ENCODE peak calls at places on chromosomes 6 and 20, in eight cellular contexts. F is AG09309, J is pancreas, R is fibroblast of mammary gland, M is AG10803, P is upper lobe of right lung, Y is mucosa of descending colon, V is left ventricle myocardium inferior. Q is an unnamed sample.

GRCh38 chr6:97187951-97188350 is 95.1 kb downstream of the MMS22L start:
- DNase-seq in F (no peak), J (no peak), R (no peak), M (no peak), P (no peak), Y (no peak), V (no peak), Q (no peak)

GRCh38 chr6:111589366-111589765 is 16.3 kb downstream of the TRAF3IP2 start:
- DNase-seq in F (peak), J (no peak), R (peak), M (peak), P (no peak), Y (no peak), V (no peak), Q (peak)

GRCh38 chr6:12504325-12504966 is 212.1 kb upstream of the PHACTR1 start:
- DNase-seq in F (no peak), J (no peak), R (peak), M (no peak), P (no peak), Y (peak), V (no peak), Q (no peak)

GRCh38 chr6:102813489-102814275 is 1420.2 kb downstream of the GRIK2 start:
- DNase-seq in F (no peak), J (no peak), R (no peak), M (no peak), P (no peak), Y (no peak), V (no peak), Q (no peak)

GRCh38 chr6:31831350-31832215 is 4.0 kb downstream of the HSPA1B start:
- DNase-seq in F (no peak), J (no peak), R (no peak), M (no peak), P (no peak), Y (no peak), V (no peak), Q (no peak)

GRCh38 chr20:36098364-36098763 is 56.2 kb upstream of the EPB41L1 start:
- DNase-seq in F (no peak), J (no peak), R (peak), M (peak), P (no peak), Y (peak), V (no peak), Q (peak)

GRCh38 chr20:1904160-1904559 is 9.0 kb downstream of the SIRPA start:
- DNase-seq in F (no peak), J (peak), R (no peak), M (no peak), P (no peak), Y (no peak), V (no peak), Q (no peak)

GRCh38 chr6:89978749-89979145 is 84.5 kb downstream of the GJA10 start:
- DNase-seq in F (no peak), J (no peak), R (no peak), M (no peak), P (no peak), Y (no peak), V (no peak), Q (no peak)

GRCh38 chr6:56199956-56200355 is 47.4 kb downstream of the COL21A1 start:
- DNase-seq in F (no peak), J (no peak), R (peak), M (no peak), P (no peak), Y (no peak), V (no peak), Q (peak)

GRCh38 chr20:56636701-56637100 is 7.6 kb downstream of the TFAP2C start:
- DNase-seq in F (peak), J (no peak), R (peak), M (peak), P (no peak), Y (no peak), V (no peak), Q (no peak)

DNA sequence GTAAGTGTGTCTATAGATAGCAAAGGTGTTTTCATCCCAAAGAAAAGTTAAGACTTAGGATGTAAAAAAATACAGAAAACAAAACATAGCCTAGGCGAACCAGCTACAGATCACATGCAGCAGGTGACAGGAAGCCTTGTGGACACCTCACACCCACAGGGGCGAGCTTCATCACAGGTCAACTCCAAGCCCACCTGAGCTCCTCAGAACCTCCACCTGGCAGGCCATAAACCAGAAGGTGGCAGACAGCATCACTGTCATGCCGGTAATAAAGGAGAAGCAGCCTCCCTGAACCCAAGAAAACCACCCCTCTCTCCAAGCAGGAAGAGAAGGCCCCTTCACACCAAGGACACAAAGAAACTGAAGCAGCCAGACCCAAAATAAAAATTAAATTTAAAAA is 1.0 kb downstream of the RALGAPA2 start:
- DNase-seq in F (no peak), J (no peak), R (no peak), M (no peak), P (no peak), Y (peak), V (no peak), Q (no peak)
- H3K4me3 ChIP-seq in F (peak), J (peak), R (no peak), M (peak), P (peak), Y (peak), V (peak), Q (peak)

GRCh38 chr6:76992553-76992952 is 470.7 kb downstream of the HTR1B start:
- DNase-seq in F (no peak), J (no peak), R (no peak), M (no peak), P (no peak), Y (no peak), V (no peak), Q (no peak)
- TF ChIP-seq CTCF in F (no peak), J (no peak), R (no peak), M (no peak), P (no peak), Y (no peak), V (no peak), Q (no peak)

DNA sequence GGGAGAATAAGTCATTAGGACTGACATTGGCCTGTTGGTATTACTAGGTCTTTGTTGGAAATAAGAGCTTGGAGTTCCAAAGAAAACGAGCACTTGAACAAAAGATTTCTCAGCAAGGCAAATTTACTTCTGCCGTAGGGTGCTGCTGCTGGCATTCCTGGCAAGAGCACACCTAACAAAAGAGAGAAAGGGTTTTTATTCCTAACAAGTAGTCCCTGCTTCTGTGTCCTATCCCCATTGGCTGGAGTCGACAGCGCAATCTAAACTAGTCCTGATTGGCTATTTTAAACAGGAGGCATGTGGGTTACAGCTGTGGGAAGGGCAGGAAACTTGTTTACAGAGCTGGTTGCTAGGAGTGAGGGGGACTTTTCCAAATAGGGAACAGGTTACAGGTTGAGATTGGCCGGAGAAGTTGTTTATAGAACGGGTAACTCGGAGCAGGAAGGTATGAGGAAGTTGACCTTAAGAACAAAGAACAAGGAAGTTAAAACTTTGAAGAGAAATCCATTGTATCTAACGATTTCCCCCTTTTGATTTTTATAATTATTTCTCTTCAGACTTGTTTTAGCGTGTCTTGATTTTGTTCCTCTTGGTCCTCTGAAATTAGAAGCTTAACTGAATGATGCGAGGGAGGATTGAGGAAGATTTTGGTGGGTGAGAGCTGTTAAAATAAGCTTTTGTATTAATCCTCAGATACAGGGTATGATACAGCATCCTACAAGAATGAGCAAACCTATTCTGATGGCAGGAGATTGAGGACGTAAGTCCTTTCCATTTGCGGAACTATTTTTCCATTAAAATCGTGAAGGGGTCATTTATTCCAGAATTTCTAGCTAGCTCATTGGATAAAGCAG is 3.4 kb upstream of the ZNFX1 start:
- DNase-seq in F (no peak), J (no peak), R (peak), M (no peak), P (no peak), Y (no peak), V (no peak), Q (no peak)
- H3K4me3 ChIP-seq in F (peak), J (no peak), R (peak), M (peak), P (peak), Y (no peak), V (peak), Q (peak)

GRCh38 chr20:59984551-59984950 is 26.3 kb downstream of the CDH26 start:
- DNase-seq in F (no peak), J (no peak), R (no peak), M (no peak), P (no peak), Y (no peak), V (no peak), Q (no peak)

GRCh38 chr20:59987135-59987534 is 28.9 kb downstream of the CDH26 start:
- DNase-seq in F (no peak), J (no peak), R (no peak), M (no peak), P (no peak), Y (no peak), V (no peak), Q (no peak)

GRCh38 chr20:59988141-59988540 is 29.9 kb downstream of the CDH26 start:
- DNase-seq in F (no peak), J (no peak), R (peak), M (no peak), P (peak), Y (no peak), V (no peak), Q (peak)

DNA sequence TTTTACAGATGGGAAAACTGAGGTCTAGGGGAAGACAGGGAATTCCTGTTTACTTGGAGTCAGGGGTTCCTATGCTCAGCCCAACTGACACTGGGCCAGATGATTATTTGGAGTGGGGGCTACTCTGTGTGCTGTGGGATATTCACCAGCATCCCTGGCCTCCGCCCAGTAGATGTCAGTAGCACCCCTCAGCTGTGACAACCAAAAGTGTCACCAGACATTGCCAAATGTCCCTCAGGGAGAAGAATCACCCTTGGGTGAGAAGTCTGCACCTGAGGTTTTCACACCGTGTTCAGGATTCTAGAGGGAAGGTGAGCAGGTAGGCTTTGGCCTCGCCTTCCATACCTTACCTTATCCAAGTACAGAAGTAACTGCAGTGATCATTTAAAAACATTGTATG is 27.6 kb downstream of the CDH26 start:
- DNase-seq in F (no peak), J (no peak), R (no peak), M (no peak), P (no peak), Y (no peak), V (peak), Q (no peak)
- TF ChIP-seq CTCF in F (no peak), J (no peak), R (no peak), M (no peak), P (peak), Y (no peak), V (peak), Q (no peak)

DNA sequence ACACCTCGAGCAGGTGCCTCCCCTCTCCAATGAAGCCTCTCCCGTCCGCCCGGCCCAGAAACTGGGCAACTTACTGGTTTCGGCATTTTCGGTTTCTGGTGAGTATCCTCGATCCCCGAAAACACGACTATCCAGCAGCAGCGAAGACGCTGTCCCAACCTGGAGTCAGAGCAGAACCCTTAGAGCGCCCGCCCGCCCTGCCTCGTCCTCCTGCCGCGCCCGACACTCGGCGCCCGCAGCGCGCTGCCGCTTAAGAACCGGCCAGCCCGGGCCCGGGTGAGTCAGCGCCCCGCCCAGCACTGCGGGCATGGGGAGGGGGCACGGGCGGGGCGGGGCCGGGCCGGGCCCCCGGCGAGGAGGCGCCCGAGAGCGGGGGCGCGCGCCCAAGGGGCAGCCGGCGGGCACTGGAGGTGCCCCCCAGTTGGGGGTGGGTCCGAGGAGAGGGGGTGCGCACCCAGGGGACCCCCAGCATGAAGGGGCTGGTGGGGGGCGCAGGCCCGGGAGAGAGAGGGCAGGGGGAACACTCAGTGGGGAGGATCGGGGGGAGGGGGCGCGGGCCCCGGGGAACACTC is 1.1 kb downstream of the EZR start:
- DNase-seq in F (no peak), J (peak), R (peak), M (peak), P (peak), Y (peak), V (peak), Q (peak)
- H3K4me3 ChIP-seq in F (peak), J (peak), R (peak), M (peak), P (peak), Y (peak), V (peak), Q (peak)

GRCh38 chr20:9169409-9169808 is 100.5 kb downstream of the PLCB4 start:
- DNase-seq in F (no peak), J (no peak), R (no peak), M (no peak), P (no peak), Y (no peak), V (no peak), Q (no peak)

GRCh38 chr20:9177278-9177677 is 108.4 kb downstream of the PLCB4 start:
- DNase-seq in F (no peak), J (no peak), R (no peak), M (no peak), P (no peak), Y (no peak), V (no peak), Q (no peak)

GRCh38 chr20:9172908-9173307 is 104.0 kb downstream of the PLCB4 start:
- DNase-seq in F (no peak), J (no peak), R (peak), M (peak), P (no peak), Y (no peak), V (no peak), Q (peak)
- TF ChIP-seq CTCF in F (peak), J (no peak), R (peak), M (peak), P (peak), Y (no peak), V (peak), Q (peak)